ENCODE peak calls at places on chromosome 1, in nine cellular contexts. One of them, this sample, is unnamed.

GRCh38 chr1:2080884-2081283 is 30.7 kb downstream of the PRKCZ start:
- DNase-seq in GM03348: no peak
- DNase-seq in IMR-90: no peak
- DNase-seq in activated naive CD4-positive, alpha-beta T cell treated with anti-CD3 and anti-CD28 coated beads, Interleukin-2, amount 50 U/mL, for 16 hours: no peak
- DNase-seq in activated CD4-positive, alpha-beta T cell treated with anti-CD3 and anti-CD28 coated beads for 4 hours: no peak
- DNase-seq in Caco-2: no peak
- DNase-seq in NCI-H2029: no peak
- DNase-seq in breast epithelium: no peak
- DNase-seq in EH: no peak
- DNase-seq in this sample: no peak

GRCh38 chr1:210446479-210446878 is 117.8 kb downstream of the HHAT start:
- DNase-seq in GM03348: no peak
- DNase-seq in IMR-90: peak; percentile 30
- DNase-seq in activated naive CD4-positive, alpha-beta T cell treated with anti-CD3 and anti-CD28 coated beads, Interleukin-2, amount 50 U/mL, for 16 hours: peak; percentile 87
- DNase-seq in activated CD4-positive, alpha-beta T cell treated with anti-CD3 and anti-CD28 coated beads for 4 hours: peak; percentile 86
- DNase-seq in Caco-2: no peak
- DNase-seq in NCI-H2029: peak; percentile 13
- DNase-seq in breast epithelium: no peak
- DNase-seq in EH: peak; percentile 67
- DNase-seq in this sample: no peak

GRCh38 chr1:149925751-149926150 is 1.9 kb downstream of the SF3B4 start:
- DNase-seq in GM03348: no peak
- DNase-seq in IMR-90: no peak
- DNase-seq in activated naive CD4-positive, alpha-beta T cell treated with anti-CD3 and anti-CD28 coated beads, Interleukin-2, amount 50 U/mL, for 16 hours: no peak
- DNase-seq in activated CD4-positive, alpha-beta T cell treated with anti-CD3 and anti-CD28 coated beads for 4 hours: no peak
- DNase-seq in Caco-2: no peak
- DNase-seq in NCI-H2029: no peak
- DNase-seq in breast epithelium: no peak
- DNase-seq in EH: no peak
- DNase-seq in this sample: no peak

GRCh38 chr1:80656628-80657019 is 1144.1 kb upstream of the ADGRL2 start:
- DNase-seq in GM03348: no peak
- DNase-seq in IMR-90: peak; percentile 7
- DNase-seq in activated naive CD4-positive, alpha-beta T cell treated with anti-CD3 and anti-CD28 coated beads, Interleukin-2, amount 50 U/mL, for 16 hours: no peak
- DNase-seq in activated CD4-positive, alpha-beta T cell treated with anti-CD3 and anti-CD28 coated beads for 4 hours: no peak
- DNase-seq in Caco-2: no peak
- DNase-seq in NCI-H2029: no peak
- DNase-seq in breast epithelium: no peak
- DNase-seq in EH: no peak
- DNase-seq in this sample: no peak

GRCh38 chr1:221284028-221284427 is 404.8 kb downstream of the HLX start:
- DNase-seq in GM03348: peak; percentile 37
- DNase-seq in IMR-90: peak; percentile 85
- DNase-seq in activated naive CD4-positive, alpha-beta T cell treated with anti-CD3 and anti-CD28 coated beads, Interleukin-2, amount 50 U/mL, for 16 hours: no peak
- DNase-seq in activated CD4-positive, alpha-beta T cell treated with anti-CD3 and anti-CD28 coated beads for 4 hours: no peak
- DNase-seq in Caco-2: no peak
- DNase-seq in NCI-H2029: no peak
- DNase-seq in breast epithelium: no peak
- DNase-seq in EH: peak; percentile 68
- DNase-seq in this sample: peak; percentile 24

GRCh38 chr1:52157582-52157981 is 15.7 kb downstream of the ZFYVE9 start:
- DNase-seq in GM03348: peak; percentile 30
- DNase-seq in IMR-90: peak; percentile 59
- DNase-seq in activated naive CD4-positive, alpha-beta T cell treated with anti-CD3 and anti-CD28 coated beads, Interleukin-2, amount 50 U/mL, for 16 hours: no peak
- DNase-seq in activated CD4-positive, alpha-beta T cell treated with anti-CD3 and anti-CD28 coated beads for 4 hours: no peak
- DNase-seq in Caco-2: no peak
- DNase-seq in NCI-H2029: no peak
- DNase-seq in breast epithelium: no peak
- DNase-seq in EH: peak; percentile 37
- DNase-seq in this sample: no peak

GRCh38 chr1:221429262-221429661 is 312.6 kb downstream of the DUSP10 start:
- DNase-seq in GM03348: no peak
- DNase-seq in IMR-90: peak; percentile 63
- DNase-seq in activated naive CD4-positive, alpha-beta T cell treated with anti-CD3 and anti-CD28 coated beads, Interleukin-2, amount 50 U/mL, for 16 hours: no peak
- DNase-seq in activated CD4-positive, alpha-beta T cell treated with anti-CD3 and anti-CD28 coated beads for 4 hours: no peak
- DNase-seq in Caco-2: no peak
- DNase-seq in NCI-H2029: no peak
- DNase-seq in breast epithelium: no peak
- DNase-seq in EH: peak; percentile 55
- DNase-seq in this sample: no peak

GRCh38 chr1:203464226-203464625 is 11.4 kb upstream of the PRELP start:
- DNase-seq in GM03348: no peak
- DNase-seq in IMR-90: no peak
- DNase-seq in activated naive CD4-positive, alpha-beta T cell treated with anti-CD3 and anti-CD28 coated beads, Interleukin-2, amount 50 U/mL, for 16 hours: no peak
- DNase-seq in activated CD4-positive, alpha-beta T cell treated with anti-CD3 and anti-CD28 coated beads for 4 hours: no peak
- DNase-seq in Caco-2: no peak
- DNase-seq in NCI-H2029: no peak
- DNase-seq in breast epithelium: peak; percentile 67
- DNase-seq in EH: peak; percentile 61
- DNase-seq in this sample: no peak

GRCh38 chr1:3434406-3435110 is 19.9 kb upstream of the ARHGEF16 start:
- DNase-seq in GM03348: no peak
- DNase-seq in IMR-90: no peak
- DNase-seq in activated naive CD4-positive, alpha-beta T cell treated with anti-CD3 and anti-CD28 coated beads, Interleukin-2, amount 50 U/mL, for 16 hours: no peak
- DNase-seq in activated CD4-positive, alpha-beta T cell treated with anti-CD3 and anti-CD28 coated beads for 4 hours: no peak
- DNase-seq in Caco-2: no peak
- DNase-seq in NCI-H2029: no peak
- DNase-seq in breast epithelium: no peak
- DNase-seq in EH: no peak
- DNase-seq in this sample: no peak

GRCh38 chr1:193019442-193020026 is 39.6 kb downstream of the UCHL5 start:
- DNase-seq in GM03348: peak; percentile 40
- DNase-seq in IMR-90: peak; percentile 64
- DNase-seq in activated naive CD4-positive, alpha-beta T cell treated with anti-CD3 and anti-CD28 coated beads, Interleukin-2, amount 50 U/mL, for 16 hours: no peak
- DNase-seq in activated CD4-positive, alpha-beta T cell treated with anti-CD3 and anti-CD28 coated beads for 4 hours: no peak
- DNase-seq in Caco-2: no peak
- DNase-seq in NCI-H2029: no peak
- DNase-seq in breast epithelium: no peak
- DNase-seq in EH: peak; percentile 62
- DNase-seq in this sample: peak; percentile 3

GRCh38 chr1:6724517-6725141 is 23.0 kb upstream of the DNAJC11 start:
- DNase-seq in GM03348: peak; percentile 80
- DNase-seq in IMR-90: peak; percentile 86
- DNase-seq in activated naive CD4-positive, alpha-beta T cell treated with anti-CD3 and anti-CD28 coated beads, Interleukin-2, amount 50 U/mL, for 16 hours: no peak
- DNase-seq in activated CD4-positive, alpha-beta T cell treated with anti-CD3 and anti-CD28 coated beads for 4 hours: no peak
- DNase-seq in Caco-2: peak; percentile 68
- DNase-seq in NCI-H2029: no peak
- DNase-seq in breast epithelium: no peak
- DNase-seq in EH: peak; percentile 94
- DNase-seq in this sample: peak; percentile 93

GRCh38 chr1:12180315-12180714 is 13.5 kb downstream of the TNFRSF1B start:
- DNase-seq in GM03348: no peak
- DNase-seq in IMR-90: no peak
- DNase-seq in activated naive CD4-positive, alpha-beta T cell treated with anti-CD3 and anti-CD28 coated beads, Interleukin-2, amount 50 U/mL, for 16 hours: no peak
- DNase-seq in activated CD4-positive, alpha-beta T cell treated with anti-CD3 and anti-CD28 coated beads for 4 hours: no peak
- DNase-seq in Caco-2: no peak
- DNase-seq in NCI-H2029: no peak
- DNase-seq in breast epithelium: peak; percentile 43
- DNase-seq in EH: no peak
- DNase-seq in this sample: no peak

GRCh38 chr1:26693557-26694184 is 2.1 kb upstream of the ARID1A start:
- DNase-seq in GM03348: no peak
- DNase-seq in IMR-90: no peak
- DNase-seq in activated naive CD4-positive, alpha-beta T cell treated with anti-CD3 and anti-CD28 coated beads, Interleukin-2, amount 50 U/mL, for 16 hours: no peak
- DNase-seq in activated CD4-positive, alpha-beta T cell treated with anti-CD3 and anti-CD28 coated beads for 4 hours: no peak
- DNase-seq in Caco-2: no peak
- DNase-seq in NCI-H2029: no peak
- DNase-seq in breast epithelium: no peak
- DNase-seq in EH: no peak
- DNase-seq in this sample: no peak

GRCh38 chr1:239914827-239915231 is 176.9 kb upstream of the FMN2 start:
- DNase-seq in GM03348: peak; percentile 71
- DNase-seq in IMR-90: peak; percentile 81
- DNase-seq in activated naive CD4-positive, alpha-beta T cell treated with anti-CD3 and anti-CD28 coated beads, Interleukin-2, amount 50 U/mL, for 16 hours: no peak
- DNase-seq in activated CD4-positive, alpha-beta T cell treated with anti-CD3 and anti-CD28 coated beads for 4 hours: no peak
- DNase-seq in Caco-2: no peak
- DNase-seq in NCI-H2029: no peak
- DNase-seq in breast epithelium: no peak
- DNase-seq in EH: peak; percentile 95
- DNase-seq in this sample: peak; percentile 58

GRCh38 chr1:27672750-27673112 is 739 bp upstream of the IFI6 start:
- DNase-seq in GM03348: peak; percentile 52
- DNase-seq in IMR-90: peak; percentile 55
- DNase-seq in activated naive CD4-positive, alpha-beta T cell treated with anti-CD3 and anti-CD28 coated beads, Interleukin-2, amount 50 U/mL, for 16 hours: no peak
- DNase-seq in activated CD4-positive, alpha-beta T cell treated with anti-CD3 and anti-CD28 coated beads for 4 hours: no peak
- DNase-seq in Caco-2: no peak
- DNase-seq in NCI-H2029: no peak
- DNase-seq in breast epithelium: no peak
- DNase-seq in EH: peak; percentile 67
- DNase-seq in this sample: peak; percentile 59

GRCh38 chr1:1325288-1326074 is 879 bp downstream of the CPTP start:
- DNase-seq in GM03348: no peak
- DNase-seq in IMR-90: no peak
- DNase-seq in activated naive CD4-positive, alpha-beta T cell treated with anti-CD3 and anti-CD28 coated beads, Interleukin-2, amount 50 U/mL, for 16 hours: no peak
- DNase-seq in activated CD4-positive, alpha-beta T cell treated with anti-CD3 and anti-CD28 coated beads for 4 hours: no peak
- DNase-seq in Caco-2: no peak
- DNase-seq in NCI-H2029: no peak
- DNase-seq in breast epithelium: peak; percentile 59
- DNase-seq in EH: peak; percentile 28
- DNase-seq in this sample: no peak

GRCh38 chr1:168301664-168302320 is 21.1 kb downstream of the TBX19 start:
- DNase-seq in GM03348: peak; percentile 54
- DNase-seq in IMR-90: peak; percentile 61
- DNase-seq in activated naive CD4-positive, alpha-beta T cell treated with anti-CD3 and anti-CD28 coated beads, Interleukin-2, amount 50 U/mL, for 16 hours: no peak
- DNase-seq in activated CD4-positive, alpha-beta T cell treated with anti-CD3 and anti-CD28 coated beads for 4 hours: no peak
- DNase-seq in Caco-2: peak; percentile 92
- DNase-seq in NCI-H2029: no peak
- DNase-seq in breast epithelium: no peak
- DNase-seq in EH: peak; percentile 97
- DNase-seq in this sample: peak; percentile 23

GRCh38 chr1:175172503-175172902 is 20.1 kb downstream of the KIAA0040 start:
- DNase-seq in GM03348: no peak
- DNase-seq in IMR-90: no peak
- DNase-seq in activated naive CD4-positive, alpha-beta T cell treated with anti-CD3 and anti-CD28 coated beads, Interleukin-2, amount 50 U/mL, for 16 hours: no peak
- DNase-seq in activated CD4-positive, alpha-beta T cell treated with anti-CD3 and anti-CD28 coated beads for 4 hours: no peak
- DNase-seq in Caco-2: no peak
- DNase-seq in NCI-H2029: peak; percentile 64
- DNase-seq in breast epithelium: no peak
- DNase-seq in EH: no peak
- DNase-seq in this sample: no peak

GRCh38 chr1:21763694-21764419 is 19.1 kb downstream of the USP48 start:
- DNase-seq in GM03348: no peak
- DNase-seq in IMR-90: no peak
- DNase-seq in activated naive CD4-positive, alpha-beta T cell treated with anti-CD3 and anti-CD28 coated beads, Interleukin-2, amount 50 U/mL, for 16 hours: no peak
- DNase-seq in activated CD4-positive, alpha-beta T cell treated with anti-CD3 and anti-CD28 coated beads for 4 hours: no peak
- DNase-seq in Caco-2: no peak
- DNase-seq in NCI-H2029: no peak
- DNase-seq in breast epithelium: no peak
- DNase-seq in EH: no peak
- DNase-seq in this sample: no peak

GRCh38 chr1:17691147-17691634 is 63.9 kb upstream of the ACTL8 start:
- DNase-seq in GM03348: no peak
- DNase-seq in IMR-90: no peak
- DNase-seq in activated naive CD4-positive, alpha-beta T cell treated with anti-CD3 and anti-CD28 coated beads, Interleukin-2, amount 50 U/mL, for 16 hours: no peak
- DNase-seq in activated CD4-positive, alpha-beta T cell treated with anti-CD3 and anti-CD28 coated beads for 4 hours: no peak
- DNase-seq in Caco-2: no peak
- DNase-seq in NCI-H2029: no peak
- DNase-seq in breast epithelium: no peak
- DNase-seq in EH: no peak
- DNase-seq in this sample: no peak

This sample was measured in hepatic stellate cell.